ENCODE peak calls at places on chromosome 22, in four cellular contexts. C, Q, T and A are unnamed samples. For H3K4me1, the result is how much of the 10 kb centered on the place peaks cover.

GRCh38 chr22:30433773-30434172 is 8.2 kb downstream of the MTFP1 start:
- DNase-seq in Q (no peak), C (no peak), T (no peak), A (no peak)

GRCh38 chr22:18110194-18110943 is at the start of gene TUBA8:
- DNase-seq in C (peak), T (peak), Q (peak), A (peak)

GRCh38 chr22:28911777-28912669 is 28.7 kb downstream of the ZNRF3 start:
- DNase-seq in Q (no peak), T (no peak), C (no peak), A (no peak)

GRCh38 chr22:29926057-29926456 is 43.1 kb downstream of the MTMR3 start:
- DNase-seq in T (no peak), C (no peak), Q (no peak), A (no peak)

GRCh38 chr22:19930537-19931486 is 10.8 kb upstream of the COMT start:
- DNase-seq in Q (no peak), C (no peak), T (no peak), A (no peak)

GRCh38 chr22:44458044-44459020 is 39.7 kb downstream of the RTL6 start:
- DNase-seq in T (no peak), Q (no peak), C (no peak), A (no peak)

GRCh38 chr22:44249376-44250147 is 63.2 kb downstream of the SHISAL1 start:
- DNase-seq in T (no peak), Q (no peak), C (no peak), A (no peak)

GRCh38 chr22:45170001-45170466 is 6.3 kb downstream of the NUP50 start:
- DNase-seq in C (no peak), Q (no peak), T (no peak), A (no peak)

GRCh38 chr22:27122561-27122960 is 465.2 kb downstream of the MIAT start:
- DNase-seq in C (no peak), Q (no peak), T (no peak), A (no peak)

GRCh38 chr22:28582806-28583205 is 96.8 kb downstream of the TTC28 start:
- DNase-seq in Q (no peak), C (no peak), T (no peak), A (no peak)

GRCh38 chr22:42317691-42318547 is 47.5 kb upstream of the TCF20 start:
- DNase-seq in Q (no peak), T (no peak), C (peak), A (no peak)

GRCh38 chr22:42318967-42319366 is 48.5 kb upstream of the TCF20 start:
- DNase-seq in Q (no peak), C (no peak), T (no peak), A (no peak)

GRCh38 chr22:42314709-42315391 is 44.4 kb upstream of the TCF20 start:
- DNase-seq in C (no peak), Q (no peak), T (no peak), A (no peak)

GRCh38 chr22:42315392-42315756 is 44.9 kb upstream of the TCF20 start:
- DNase-seq in Q (no peak), T (no peak), C (no peak), A (no peak)

DNA sequence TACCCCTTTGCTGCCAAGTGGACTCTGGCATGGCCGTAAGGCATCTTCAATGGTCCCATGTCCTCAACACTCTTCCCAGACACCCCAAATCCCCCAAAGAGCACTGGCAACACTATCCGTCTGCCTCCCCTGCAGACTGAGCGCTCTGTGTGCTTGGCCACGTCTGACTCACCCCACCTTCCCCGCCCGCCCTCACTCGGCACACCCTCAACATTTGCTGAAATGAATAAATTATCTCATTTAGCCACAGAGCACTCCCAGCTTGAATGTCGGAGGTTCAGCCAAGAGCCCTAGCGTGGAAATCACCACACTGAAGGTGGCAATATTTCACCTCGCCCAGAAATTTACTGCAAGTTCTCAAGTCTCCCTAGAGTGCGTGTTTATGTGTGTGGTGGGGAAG is 46.5 kb upstream of the TCF20 start:
- DNase-seq in C (no peak), T (no peak), Q (no peak), A (no peak)
- H3K4me1 ChIP-seq in C (under half), T (under half), Q (under half), A (under half)

DNA sequence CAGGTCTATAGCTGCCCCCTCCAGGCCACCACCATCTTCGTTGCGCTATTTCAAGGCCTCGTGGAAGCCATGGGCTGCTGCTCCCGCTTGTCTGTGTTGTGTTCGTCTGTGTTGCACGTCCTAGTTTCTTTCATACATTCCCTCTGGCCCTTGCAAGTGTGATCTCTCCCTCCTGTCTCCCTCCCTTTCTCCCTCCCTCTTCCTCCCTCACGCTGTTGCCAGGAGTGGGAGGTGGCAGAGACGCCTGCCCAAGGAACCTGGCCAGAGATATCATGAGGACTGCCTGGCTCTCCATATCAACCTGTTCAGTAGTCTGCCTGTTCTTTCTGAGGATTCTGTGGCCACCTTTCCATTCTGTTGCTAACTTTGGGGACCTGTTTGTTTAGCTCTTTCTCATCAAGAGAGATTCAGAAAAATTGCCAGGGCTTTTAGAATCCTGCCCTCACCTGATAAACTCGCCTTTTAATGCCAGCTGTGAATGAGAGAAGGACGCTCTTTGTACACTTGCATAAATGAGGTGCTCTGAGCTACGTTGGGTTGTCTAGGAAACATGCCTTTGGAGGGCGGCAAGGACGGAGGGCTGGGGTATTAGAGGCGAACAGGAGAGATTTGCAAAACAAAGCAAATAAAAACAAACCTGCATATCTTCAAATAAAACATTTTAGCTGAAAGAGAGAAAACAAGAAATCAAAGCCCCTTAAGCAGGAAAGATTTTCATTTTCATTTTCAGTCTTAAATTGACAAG is 185.2 kb downstream of the TBC1D22A start:
- DNase-seq in Q (no peak), T (no peak), C (no peak), A (no peak)
- TF ChIP-seq CTCF in Q (no peak), T (no peak), C (no peak), A (no peak)

DNA sequence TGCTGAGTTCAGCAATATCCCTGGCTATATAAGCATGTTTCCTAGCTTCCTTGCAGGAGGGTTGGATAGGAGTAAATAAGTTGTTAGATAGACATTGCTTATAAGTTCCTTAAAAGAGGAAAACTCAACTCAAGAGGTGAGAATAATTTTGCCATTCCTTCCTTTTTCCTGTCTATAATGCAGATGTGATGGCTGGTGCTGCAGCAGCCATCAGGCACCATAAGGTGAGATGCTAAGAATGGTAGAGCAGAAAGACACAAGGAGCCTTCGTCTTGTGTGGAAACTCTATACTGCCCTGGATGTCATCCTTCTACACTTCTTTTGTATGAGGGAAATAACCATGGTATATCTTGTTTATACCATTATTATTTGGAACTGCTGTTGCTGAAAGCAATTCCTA is 74.5 kb upstream of the GRK3 start:
- DNase-seq in C (no peak), Q (no peak), T (no peak), A (no peak)
- H3K4me1 ChIP-seq in C (under half), Q (under half), T (under half), A (under half)

GRCh38 chr22:37802310-37803194 is 5.2 kb upstream of the GCAT start:
- DNase-seq in C (peak), T (peak), Q (no peak), A (peak)
- TF ChIP-seq CTCF in C (no peak), T (no peak), Q (no peak), A (no peak)

DNA sequence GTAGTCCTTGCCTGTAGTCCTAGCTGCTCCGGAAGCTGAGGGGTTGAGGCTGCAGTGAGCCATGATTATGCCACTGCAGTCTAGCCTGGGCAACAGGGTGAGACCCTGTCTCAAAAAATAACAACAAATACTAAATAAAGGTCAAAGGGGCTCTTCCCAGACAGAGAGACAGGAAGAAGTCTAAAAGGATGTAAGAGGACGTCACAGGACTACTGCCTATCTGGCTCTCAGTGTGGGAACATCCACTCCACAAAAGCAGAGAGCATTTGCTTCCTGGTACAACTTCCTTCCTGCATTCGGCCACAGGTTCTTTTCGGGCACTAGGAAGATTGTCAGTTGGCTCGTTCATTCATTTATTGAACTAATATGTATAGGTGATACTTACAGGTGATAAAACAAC is 110.6 kb downstream of the SGSM3 start:
- DNase-seq in C (no peak), Q (no peak), T (no peak), A (no peak)
- H3K4me1 ChIP-seq in C (under half), Q (under half), T (under half), A (half or more)

DNA sequence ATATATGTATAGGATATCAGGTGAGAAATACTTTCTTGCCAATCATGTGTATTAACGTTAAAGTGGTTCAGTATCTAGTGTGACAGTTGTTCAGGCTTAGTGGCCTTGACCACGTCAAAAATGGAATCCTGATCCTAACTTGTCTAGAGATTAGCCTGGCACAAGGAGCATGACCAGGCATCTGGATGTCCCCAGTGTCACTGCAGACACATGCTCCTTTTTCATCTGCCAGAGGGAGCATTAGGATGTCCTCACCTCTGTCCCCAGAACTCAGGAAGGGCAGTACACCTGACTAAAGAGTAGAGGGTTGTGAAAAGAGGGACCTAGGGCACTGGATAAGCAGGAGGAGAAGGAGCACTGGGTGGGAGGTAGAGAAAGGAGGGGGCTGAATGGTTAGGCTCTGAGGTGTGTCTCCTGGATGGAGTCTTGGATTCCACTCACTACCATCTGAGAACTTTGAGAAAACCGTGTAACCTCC is 40.9 kb upstream of the GGTLC2 start:
- DNase-seq in C (no peak), T (no peak), Q (no peak), A (no peak)
- TF ChIP-seq CTCF in C (no peak), T (no peak), Q (no peak), A (no peak)

DNA sequence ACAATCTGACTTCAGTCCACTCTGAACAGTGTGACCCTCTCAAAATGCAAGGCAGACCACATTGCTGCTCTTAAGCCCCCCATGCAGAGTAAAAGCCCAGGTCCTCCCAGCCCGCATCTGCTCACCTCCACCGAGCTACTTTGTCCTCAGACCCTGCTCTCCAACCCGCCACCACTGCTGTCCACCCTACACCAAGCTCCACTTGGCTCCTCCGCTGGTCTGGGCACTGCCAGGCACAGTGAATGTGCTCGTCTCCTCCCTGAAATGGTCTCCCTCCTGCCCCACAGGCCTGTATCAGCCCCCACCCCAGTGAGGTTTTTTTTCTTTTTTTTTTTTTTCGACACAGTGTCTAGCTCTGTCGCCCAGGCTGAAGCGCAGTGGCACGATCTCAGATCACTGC is 67.4 kb upstream of the ARFGAP3 start:
- DNase-seq in T (no peak), C (no peak), Q (no peak), A (no peak)
- H3K4me1 ChIP-seq in T (half or more), C (under half), Q (half or more), A (half or more)

GRCh38 chr22:46686221-46686872 is 51.7 kb downstream of the CERK start:
- DNase-seq in C (peak), T (peak), Q (no peak), A (no peak)
- TF ChIP-seq CTCF in C (no peak), T (no peak), Q (no peak), A (no peak)